ENCODE peak calls at places on chromosomes 5 and 9, in nine cellular contexts. One of them, this sample, is unnamed.

GRCh38 chr5:140224658-140225057 is 49.7 kb downstream of the CYSTM1 start:
- DNase-seq in endodermal cell: no peak
- DNase-seq in fibroblast of pulmonary artery: no peak
- DNase-seq in sigmoid colon: no peak
- DNase-seq in WTC11: no peak
- DNase-seq in progenitor cell of endocrine pancreas: no peak
- DNase-seq in Peyer's patch: no peak
- DNase-seq in GM10248: no peak
- DNase-seq in AG04450: no peak
- DNase-seq in this sample: no peak

GRCh38 chr5:80495891-80496290 is 8.0 kb downstream of the FAM151B start:
- DNase-seq in endodermal cell: no peak
- DNase-seq in fibroblast of pulmonary artery: no peak
- DNase-seq in sigmoid colon: no peak
- DNase-seq in WTC11: no peak
- DNase-seq in progenitor cell of endocrine pancreas: no peak
- DNase-seq in Peyer's patch: no peak
- DNase-seq in GM10248: no peak
- DNase-seq in AG04450: no peak
- DNase-seq in this sample: no peak

GRCh38 chr9:34383904-34384303 is 7.2 kb upstream of the MYORG start:
- DNase-seq in endodermal cell: no peak
- DNase-seq in fibroblast of pulmonary artery: no peak
- DNase-seq in sigmoid colon: no peak
- DNase-seq in WTC11: no peak
- DNase-seq in progenitor cell of endocrine pancreas: no peak
- DNase-seq in Peyer's patch: no peak
- DNase-seq in GM10248: no peak
- DNase-seq in AG04450: no peak
- DNase-seq in this sample: no peak

GRCh38 chr9:113808391-113809191 is 67.5 kb upstream of the ZNF618 start:
- DNase-seq in endodermal cell: no peak
- DNase-seq in fibroblast of pulmonary artery: peak
- DNase-seq in sigmoid colon: no peak
- DNase-seq in WTC11: no peak
- DNase-seq in progenitor cell of endocrine pancreas: no peak
- DNase-seq in Peyer's patch: no peak
- DNase-seq in GM10248: peak
- DNase-seq in AG04450: peak
- DNase-seq in this sample: no peak

GRCh38 chr9:122322553-122322952 is 48.3 kb upstream of the PTGS1 start:
- DNase-seq in endodermal cell: peak
- DNase-seq in fibroblast of pulmonary artery: no peak
- DNase-seq in sigmoid colon: no peak
- DNase-seq in WTC11: no peak
- DNase-seq in progenitor cell of endocrine pancreas: no peak
- DNase-seq in Peyer's patch: no peak
- DNase-seq in GM10248: no peak
- DNase-seq in AG04450: no peak
- DNase-seq in this sample: no peak

GRCh38 chr5:54007822-54008777 is 302.3 kb downstream of the ARL15 start:
- DNase-seq in endodermal cell: no peak
- DNase-seq in fibroblast of pulmonary artery: peak
- DNase-seq in sigmoid colon: no peak
- DNase-seq in WTC11: no peak
- DNase-seq in progenitor cell of endocrine pancreas: no peak
- DNase-seq in Peyer's patch: no peak
- DNase-seq in GM10248: no peak
- DNase-seq in AG04450: no peak
- DNase-seq in this sample: no peak

GRCh38 chr9:134216961-134217360 is 52.6 kb upstream of the RNU6ATAC start:
- DNase-seq in endodermal cell: no peak
- DNase-seq in fibroblast of pulmonary artery: no peak
- DNase-seq in sigmoid colon: peak
- DNase-seq in WTC11: no peak
- DNase-seq in progenitor cell of endocrine pancreas: no peak
- DNase-seq in Peyer's patch: no peak
- DNase-seq in GM10248: no peak
- DNase-seq in AG04450: no peak
- DNase-seq in this sample: no peak

GRCh38 chr5:160020969-160021368 is 12.0 kb downstream of the TTC1 start:
- DNase-seq in endodermal cell: no peak
- DNase-seq in fibroblast of pulmonary artery: peak
- DNase-seq in sigmoid colon: no peak
- DNase-seq in WTC11: no peak
- DNase-seq in progenitor cell of endocrine pancreas: no peak
- DNase-seq in Peyer's patch: no peak
- DNase-seq in GM10248: no peak
- DNase-seq in AG04450: no peak
- DNase-seq in this sample: no peak

GRCh38 chr9:108022246-108022935 is 532.8 kb upstream of the KLF4 start:
- DNase-seq in endodermal cell: no peak
- DNase-seq in fibroblast of pulmonary artery: no peak
- DNase-seq in sigmoid colon: no peak
- DNase-seq in WTC11: no peak
- DNase-seq in progenitor cell of endocrine pancreas: no peak
- DNase-seq in Peyer's patch: no peak
- DNase-seq in GM10248: no peak
- DNase-seq in AG04450: no peak
- DNase-seq in this sample: no peak

GRCh38 chr9:97954550-97954989 is 16.6 kb upstream of the HEMGN start:
- DNase-seq in endodermal cell: peak
- DNase-seq in fibroblast of pulmonary artery: peak
- DNase-seq in sigmoid colon: no peak
- DNase-seq in WTC11: peak
- DNase-seq in progenitor cell of endocrine pancreas: peak
- DNase-seq in Peyer's patch: peak
- DNase-seq in GM10248: peak
- DNase-seq in AG04450: no peak
- DNase-seq in this sample: peak

GRCh38 chr9:108894225-108894997 is 32.3 kb downstream of the ACTL7A start:
- DNase-seq in endodermal cell: no peak
- DNase-seq in fibroblast of pulmonary artery: no peak
- DNase-seq in sigmoid colon: no peak
- DNase-seq in WTC11: no peak
- DNase-seq in progenitor cell of endocrine pancreas: no peak
- DNase-seq in Peyer's patch: no peak
- DNase-seq in GM10248: no peak
- DNase-seq in AG04450: no peak
- DNase-seq in this sample: no peak

GRCh38 chr5:139660916-139661814 is 13.0 kb downstream of the CXXC5 start:
- DNase-seq in endodermal cell: no peak
- DNase-seq in fibroblast of pulmonary artery: peak
- DNase-seq in sigmoid colon: peak
- DNase-seq in WTC11: no peak
- DNase-seq in progenitor cell of endocrine pancreas: no peak
- DNase-seq in Peyer's patch: peak
- DNase-seq in GM10248: peak
- DNase-seq in AG04450: peak
- DNase-seq in this sample: no peak

GRCh38 chr9:137170486-137171148 is 766 bp upstream of the LRRC26 start:
- DNase-seq in endodermal cell: no peak
- DNase-seq in fibroblast of pulmonary artery: no peak
- DNase-seq in sigmoid colon: no peak
- DNase-seq in WTC11: no peak
- DNase-seq in progenitor cell of endocrine pancreas: no peak
- DNase-seq in Peyer's patch: no peak
- DNase-seq in GM10248: no peak
- DNase-seq in AG04450: no peak
- DNase-seq in this sample: no peak

GRCh38 chr9:86598411-86599239 is 244.4 kb upstream of the TUT7 start:
- DNase-seq in endodermal cell: peak
- DNase-seq in fibroblast of pulmonary artery: no peak
- DNase-seq in sigmoid colon: no peak
- DNase-seq in WTC11: no peak
- DNase-seq in progenitor cell of endocrine pancreas: no peak
- DNase-seq in Peyer's patch: no peak
- DNase-seq in GM10248: no peak
- DNase-seq in AG04450: no peak
- DNase-seq in this sample: no peak

GRCh38 chr9:121895836-121896544 is 197.1 kb downstream of the TTLL11 start:
- DNase-seq in endodermal cell: peak
- DNase-seq in fibroblast of pulmonary artery: peak
- DNase-seq in sigmoid colon: peak
- DNase-seq in WTC11: no peak
- DNase-seq in progenitor cell of endocrine pancreas: no peak
- DNase-seq in Peyer's patch: no peak
- DNase-seq in GM10248: no peak
- DNase-seq in AG04450: no peak
- DNase-seq in this sample: no peak

GRCh38 chr9:110583237-110583636 is 3.7 kb upstream of the SVEP1 start:
- DNase-seq in endodermal cell: no peak
- DNase-seq in fibroblast of pulmonary artery: peak
- DNase-seq in sigmoid colon: no peak
- DNase-seq in WTC11: no peak
- DNase-seq in progenitor cell of endocrine pancreas: no peak
- DNase-seq in Peyer's patch: no peak
- DNase-seq in GM10248: no peak
- DNase-seq in AG04450: no peak
- DNase-seq in this sample: no peak
- TF ChIP-seq CTCF in endodermal cell: no peak
- TF ChIP-seq CTCF in fibroblast of pulmonary artery: peak
- TF ChIP-seq CTCF in sigmoid colon: no peak
- TF ChIP-seq CTCF in WTC11: no peak
- TF ChIP-seq CTCF in progenitor cell of endocrine pancreas: no peak
- TF ChIP-seq CTCF in Peyer's patch: no peak
- TF ChIP-seq CTCF in GM10248: no peak
- TF ChIP-seq CTCF in AG04450: peak
- TF ChIP-seq CTCF in this sample: no peak

DNA sequence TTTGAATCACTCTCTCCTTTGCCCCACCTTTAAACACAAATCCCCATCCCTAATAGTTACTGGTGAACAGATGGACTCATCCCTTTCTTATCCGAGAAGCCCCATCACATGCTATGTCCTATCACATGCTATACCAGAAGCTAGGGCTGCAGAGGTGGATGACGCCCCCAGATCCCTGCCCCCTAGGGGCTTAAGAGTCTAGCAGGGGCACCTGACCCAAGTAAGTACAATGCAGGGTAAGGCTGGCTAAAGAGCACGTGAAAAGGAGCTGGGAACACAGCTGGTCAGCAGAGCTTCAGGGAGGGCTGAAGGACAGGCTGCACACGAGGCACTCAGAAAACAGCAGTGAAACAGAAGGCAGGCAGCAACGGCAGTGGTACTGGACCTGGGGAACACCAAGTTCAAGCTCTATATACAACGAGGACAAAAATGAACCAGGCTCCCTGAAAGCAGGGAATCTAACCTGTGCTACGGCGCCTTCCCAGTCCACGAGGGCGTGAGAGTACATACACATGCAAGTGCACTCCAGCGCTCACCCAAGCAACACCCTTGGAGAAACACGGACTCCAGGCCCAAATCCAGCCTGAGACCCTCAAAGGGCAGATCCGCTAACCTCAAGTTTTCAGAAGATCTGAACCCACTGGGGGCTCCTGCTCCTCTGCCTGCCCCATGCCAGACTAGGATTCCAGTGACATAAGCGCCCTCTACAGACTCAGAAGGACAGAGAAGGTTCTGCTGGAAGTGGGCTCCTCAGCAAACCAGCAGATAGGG is 57.5 kb downstream of the PSMB7 start:
- DNase-seq in endodermal cell: peak
- DNase-seq in fibroblast of pulmonary artery: no peak
- DNase-seq in sigmoid colon: no peak
- DNase-seq in WTC11: no peak
- DNase-seq in progenitor cell of endocrine pancreas: no peak
- DNase-seq in Peyer's patch: no peak
- DNase-seq in GM10248: no peak
- DNase-seq in AG04450: no peak
- DNase-seq in this sample: no peak
- TF ChIP-seq CTCF in endodermal cell: peak
- TF ChIP-seq CTCF in fibroblast of pulmonary artery: peak
- TF ChIP-seq CTCF in sigmoid colon: no peak
- TF ChIP-seq CTCF in WTC11: no peak
- TF ChIP-seq CTCF in progenitor cell of endocrine pancreas: no peak
- TF ChIP-seq CTCF in Peyer's patch: no peak
- TF ChIP-seq CTCF in GM10248: no peak
- TF ChIP-seq CTCF in AG04450: peak
- TF ChIP-seq CTCF in this sample: no peak

DNA sequence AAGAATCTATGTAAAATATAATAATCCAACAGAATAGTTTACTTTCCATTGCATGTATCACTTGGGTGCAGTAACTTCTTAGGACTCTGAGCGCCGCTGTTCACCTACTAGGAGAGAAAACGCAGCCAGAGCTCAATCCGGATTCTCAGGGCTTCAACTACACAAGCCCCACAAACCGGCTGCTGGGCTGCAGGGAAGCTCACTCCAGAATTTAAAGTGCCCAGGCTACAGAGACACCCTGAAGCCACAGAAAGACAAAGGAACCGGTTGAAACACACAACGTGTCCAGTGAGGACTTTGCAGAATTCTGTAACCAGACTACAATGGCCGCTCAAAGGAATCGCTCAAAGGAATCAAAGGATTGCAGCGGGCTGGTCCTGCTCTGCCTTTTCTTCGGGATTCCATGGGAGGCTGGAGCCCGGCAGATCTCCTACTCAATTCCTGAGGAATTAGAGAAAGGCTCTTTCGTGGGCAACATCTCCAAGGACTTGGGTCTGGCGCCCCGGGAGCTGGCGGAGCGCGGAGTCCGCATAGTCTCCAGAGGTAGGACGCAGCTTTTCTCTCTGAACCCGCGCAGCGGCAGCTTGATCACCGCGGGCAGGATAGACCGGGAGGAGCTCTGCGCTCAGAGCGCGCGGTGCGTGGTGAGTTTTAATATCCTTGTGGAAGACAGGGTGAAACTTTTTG is at the start of gene PCDHGA10:
- DNase-seq in endodermal cell: peak
- DNase-seq in fibroblast of pulmonary artery: peak
- DNase-seq in sigmoid colon: no peak
- DNase-seq in WTC11: peak
- DNase-seq in progenitor cell of endocrine pancreas: no peak
- DNase-seq in Peyer's patch: peak
- DNase-seq in GM10248: peak
- DNase-seq in AG04450: no peak
- DNase-seq in this sample: peak
- TF ChIP-seq CTCF in endodermal cell: peak
- TF ChIP-seq CTCF in fibroblast of pulmonary artery: peak
- TF ChIP-seq CTCF in sigmoid colon: no peak
- TF ChIP-seq CTCF in WTC11: peak
- TF ChIP-seq CTCF in progenitor cell of endocrine pancreas: peak
- TF ChIP-seq CTCF in Peyer's patch: peak
- TF ChIP-seq CTCF in GM10248: peak
- TF ChIP-seq CTCF in AG04450: peak
- TF ChIP-seq CTCF in this sample: peak

DNA sequence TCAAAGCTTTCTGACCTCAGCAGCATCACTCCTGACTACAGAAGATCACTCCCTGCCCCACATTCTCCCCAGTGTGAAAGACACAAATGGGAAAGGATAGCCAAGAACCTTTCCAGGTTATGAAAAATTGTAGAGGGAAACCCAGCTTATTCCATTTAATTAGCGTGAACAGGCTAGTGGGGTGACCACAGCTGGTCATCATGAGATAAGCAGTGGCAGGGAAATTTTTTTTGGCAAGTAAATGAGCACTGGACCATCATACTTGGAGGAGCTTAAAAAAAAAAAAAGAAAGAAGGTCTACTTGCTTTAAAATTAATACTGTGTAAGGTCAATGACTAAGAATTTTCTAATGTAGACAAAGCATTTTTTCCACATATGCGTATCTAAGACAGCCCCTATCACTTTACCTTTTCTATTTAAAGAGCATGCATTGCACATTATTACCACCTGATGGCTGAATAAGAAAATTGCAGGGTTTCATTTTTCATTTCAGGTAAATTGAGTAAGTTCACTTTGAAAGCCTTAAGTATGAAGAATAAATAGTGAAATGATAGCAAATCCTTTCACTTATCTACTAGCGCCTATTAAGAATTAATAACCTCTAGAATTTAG is 123.6 kb downstream of the ELAVL2 start:
- DNase-seq in endodermal cell: no peak
- DNase-seq in fibroblast of pulmonary artery: no peak
- DNase-seq in sigmoid colon: no peak
- DNase-seq in WTC11: no peak
- DNase-seq in progenitor cell of endocrine pancreas: no peak
- DNase-seq in Peyer's patch: no peak
- DNase-seq in GM10248: no peak
- DNase-seq in AG04450: no peak
- DNase-seq in this sample: no peak
- TF ChIP-seq CTCF in endodermal cell: peak
- TF ChIP-seq CTCF in fibroblast of pulmonary artery: no peak
- TF ChIP-seq CTCF in sigmoid colon: no peak
- TF ChIP-seq CTCF in WTC11: no peak
- TF ChIP-seq CTCF in progenitor cell of endocrine pancreas: no peak
- TF ChIP-seq CTCF in Peyer's patch: no peak
- TF ChIP-seq CTCF in GM10248: no peak
- TF ChIP-seq CTCF in AG04450: no peak
- TF ChIP-seq CTCF in this sample: peak

This sample was measured in neural crest cell.